ENCODE peak calls at places on chromosome 2, in five cellular contexts. S is cardiac muscle cell; X is right cardiac atrium; A is HAP-1; L is activated CD4-positive, alpha-beta T cell treated with anti-CD3 and anti-CD28 coated beads for 48 hours. D is an unnamed sample.

GRCh38 chr2:37377187-37377532 is 32.7 kb downstream of the QPCT start:
- DNase-seq in A (no peak), L (peak; percentile 62), X (no peak), S (peak; percentile 41), D (no peak)

GRCh38 chr2:157315901-157316300 is 9.7 kb downstream of the ERMN start:
- DNase-seq in S (no peak), X (no peak), A (no peak), L (no peak), D (peak; percentile 19)

GRCh38 chr2:171762879-171763573 is 75.8 kb downstream of the DYNC1I2 start:
- DNase-seq in X (no peak), S (peak; percentile 45), A (no peak), L (no peak), D (no peak)

GRCh38 chr2:7777668-7778067 is 860.5 kb downstream of the RNF144A start:
- DNase-seq in L (no peak), X (no peak), A (no peak), S (no peak), D (no peak)

GRCh38 chr2:181900007-181900651 is 8.6 kb downstream of the ITPRID2 start:
- DNase-seq in L (no peak), X (no peak), A (no peak), S (no peak), D (no peak)

GRCh38 chr2:197255550-197255949 is 55.0 kb downstream of the ANKRD44 start:
- DNase-seq in L (peak; percentile 82), X (peak; percentile 90), A (no peak), S (peak; percentile 67), D (no peak)

GRCh38 chr2:32783468-32783867 is 155.6 kb downstream of the TTC27 start:
- DNase-seq in S (peak; percentile 68), A (no peak), X (no peak), L (no peak), D (no peak)

GRCh38 chr2:33134764-33135560 is 188.2 kb downstream of the LTBP1 start:
- DNase-seq in L (no peak), X (peak; percentile 47), S (peak; percentile 56), A (no peak), D (no peak)

GRCh38 chr2:10325278-10326145 is 22.8 kb downstream of the HPCAL1 start:
- DNase-seq in X (no peak), S (no peak), L (no peak), A (no peak), D (no peak)

GRCh38 chr2:96241901-96242611 is 23.7 kb downstream of the TMEM127 start:
- DNase-seq in S (peak; percentile 88), A (no peak), X (peak; percentile 59), L (peak; percentile 76), D (no peak)

GRCh38 chr2:105641389-105641811 is 103.3 kb upstream of the NCK2 start:
- DNase-seq in A (no peak), S (peak; percentile 31), L (no peak), X (no peak), D (no peak)

GRCh38 chr2:59462418-59463197 is 1090.8 kb downstream of the BCL11A start:
- DNase-seq in A (no peak), S (no peak), X (no peak), L (no peak), D (peak; percentile 10)

GRCh38 chr2:181070119-181070833 is 89.9 kb downstream of the UBE2E3 start:
- DNase-seq in S (peak; percentile 61), A (no peak), L (no peak), X (no peak), D (no peak)

GRCh38 chr2:209619782-209620181 is 151.8 kb upstream of the UNC80 start:
- DNase-seq in X (no peak), S (no peak), L (no peak), A (peak; percentile 9), D (no peak)

GRCh38 chr2:196230051-196230450 is 58.7 kb upstream of the STK17B start:
- DNase-seq in L (peak; percentile 56), X (no peak), A (no peak), S (no peak), D (no peak)

GRCh38 chr2:159968282-159968900 is 94.0 kb downstream of the PLA2R1 start:
- DNase-seq in X (no peak), A (peak; percentile 73), S (peak; percentile 75), L (peak; percentile 17), D (peak; percentile 32)

GRCh38 chr2:153059338-153060052 is 341.1 kb downstream of the ARL6IP6 start:
- DNase-seq in X (no peak), L (no peak), A (peak; percentile 14), S (no peak), D (no peak)